ENCODE peak calls at places on chromosomes 16 and 17, in seven cellular contexts. O is gastrocnemius medialis; H is AG09319; A is CD8-positive, alpha-beta T cell; E is kidney; B is heart right ventricle; Y is HFFc6. C is an unnamed sample.

GRCh38 chr17:43702636-43703035 is 40.9 kb upstream of the MEOX1 start:
- DNase-seq in O (no peak), H (no peak), A (no peak), E (no peak), B (no peak), Y (no peak), C (peak)

GRCh38 chr17:40341808-40342574 is 22.5 kb downstream of the GJD3 start:
- DNase-seq in O (peak), H (no peak), A (no peak), E (peak), B (peak), Y (peak), C (peak)

GRCh38 chr17:64974750-64975317 is 55.6 kb upstream of the LRRC37A3 start:
- DNase-seq in O (no peak), H (no peak), A (no peak), E (no peak), B (no peak), Y (no peak), C (no peak)

GRCh38 chr17:7932949-7933348 is 943 bp downstream of the CNTROB start:
- DNase-seq in O (peak), H (no peak), A (no peak), E (no peak), B (no peak), Y (peak), C (peak)

GRCh38 chr16:69890114-69890890 is 60.8 kb upstream of the CLEC18A start:
- DNase-seq in O (peak), H (peak), A (no peak), E (peak), B (peak), Y (no peak), C (peak)

GRCh38 chr17:16888413-16889087 is 83.4 kb downstream of the TNFRSF13B start:
- DNase-seq in O (no peak), H (no peak), A (no peak), E (no peak), B (no peak), Y (peak), C (no peak)

GRCh38 chr16:11677959-11678881 is 10.0 kb downstream of the SNN start:
- DNase-seq in O (no peak), H (no peak), A (no peak), E (peak), B (no peak), Y (no peak), C (no peak)

GRCh38 chr17:8856869-8857575 is 10.5 kb downstream of the PIK3R6 start:
- DNase-seq in O (no peak), H (no peak), A (no peak), E (no peak), B (no peak), Y (no peak), C (no peak)

GRCh38 chr16:84726670-84727467 is 27.1 kb downstream of the USP10 start:
- DNase-seq in O (no peak), H (no peak), A (no peak), E (no peak), B (no peak), Y (no peak), C (no peak)

GRCh38 chr17:1865252-1866037 is 35.6 kb downstream of the RPA1 start:
- DNase-seq in O (peak), H (no peak), A (peak), E (no peak), B (no peak), Y (peak), C (peak)

GRCh38 chr17:9021158-9021984 is at the start of gene NTN1:
- DNase-seq in O (no peak), H (no peak), A (peak), E (peak), B (peak), Y (no peak), C (peak)

GRCh38 chr17:33228548-33228947 is 64.5 kb downstream of the ASIC2 start:
- DNase-seq in O (no peak), H (no peak), A (no peak), E (no peak), B (no peak), Y (no peak), C (no peak)

GRCh38 chr17:49779730-49780220 is 8.7 kb upstream of the KAT7 start:
- DNase-seq in O (no peak), H (peak), A (no peak), E (no peak), B (no peak), Y (peak), C (peak)

GRCh38 chr17:3485481-3486068 is 9.8 kb downstream of the ASPA start:
- DNase-seq in O (no peak), H (no peak), A (no peak), E (no peak), B (no peak), Y (no peak), C (no peak)

GRCh38 chr17:4500188-4500565 is 1.5 kb downstream of the SPNS2 start:
- DNase-seq in O (no peak), H (no peak), A (no peak), E (no peak), B (no peak), Y (no peak), C (no peak)

GRCh38 chr17:32206816-32207215 is 58.8 kb upstream of the RHBDL3 start:
- DNase-seq in O (no peak), H (no peak), A (no peak), E (no peak), B (no peak), Y (no peak), C (no peak)

GRCh38 chr16:80751167-80751566 is 53.2 kb downstream of the CDYL2 start:
- DNase-seq in O (no peak), H (peak), A (no peak), E (no peak), B (no peak), Y (peak), C (no peak)

GRCh38 chr17:43772877-43773648 is 5.7 kb downstream of the DUSP3 start:
- DNase-seq in O (peak), H (no peak), A (no peak), E (no peak), B (no peak), Y (no peak), C (no peak)

GRCh38 chr17:45320931-45321461 is 4.2 kb upstream of the MAP3K14 start:
- DNase-seq in O (no peak), H (peak), A (no peak), E (peak), B (no peak), Y (peak), C (no peak)

GRCh38 chr16:74999683-75000480 is 1.1 kb downstream of the ZNRF1 start:
- DNase-seq in O (peak), H (no peak), A (peak), E (peak), B (peak), Y (peak), C (peak)

GRCh38 chr17:7838291-7839075 is 4.5 kb downstream of the KDM6B start:
- DNase-seq in O (peak), H (no peak), A (no peak), E (peak), B (no peak), Y (peak), C (peak)

GRCh38 chr17:38706625-38707298 is 1.7 kb downstream of the MLLT6 start:
- DNase-seq in O (no peak), H (no peak), A (no peak), E (peak), B (no peak), Y (no peak), C (no peak)

GRCh38 chr16:30889721-30890120 is 4.2 kb downstream of the BCL7C start:
- DNase-seq in O (no peak), H (no peak), A (no peak), E (peak), B (no peak), Y (no peak), C (no peak)

GRCh38 chr17:45302649-45303173 is 14.1 kb downstream of the MAP3K14 start:
- DNase-seq in O (peak), H (no peak), A (no peak), E (no peak), B (no peak), Y (peak), C (no peak)

GRCh38 chr17:57295526-57296023 is 39.3 kb downstream of the MSI2 start:
- DNase-seq in O (no peak), H (no peak), A (no peak), E (no peak), B (no peak), Y (peak), C (no peak)

GRCh38 chr17:76542566-76542971 is 2.7 kb downstream of the PRCD start:
- DNase-seq in O (no peak), H (no peak), A (no peak), E (peak), B (no peak), Y (no peak), C (no peak)

GRCh38 chr17:27577124-27577761 is 53.7 kb upstream of the LGALS9 start:
- DNase-seq in O (peak), H (no peak), A (no peak), E (peak), B (no peak), Y (peak), C (peak)

GRCh38 chr16:17556276-17557052 is 85.7 kb upstream of the XYLT1 start:
- DNase-seq in O (no peak), H (no peak), A (no peak), E (no peak), B (no peak), Y (peak), C (no peak)

GRCh38 chr16:84735846-84736586 is 36.2 kb downstream of the USP10 start:
- DNase-seq in O (no peak), H (no peak), A (no peak), E (no peak), B (no peak), Y (no peak), C (peak)

GRCh38 chr16:86664518-86665318 is 86.4 kb downstream of the FOXL1 start:
- DNase-seq in O (peak), H (no peak), A (no peak), E (no peak), B (no peak), Y (peak), C (no peak)

GRCh38 chr17:45299311-45299710 is 17.5 kb downstream of the MAP3K14 start:
- DNase-seq in O (peak), H (no peak), A (no peak), E (peak), B (no peak), Y (no peak), C (peak)

GRCh38 chr17:80292557-80292956 is 31.9 kb downstream of the RNF213 start:
- DNase-seq in O (no peak), H (no peak), A (no peak), E (peak), B (no peak), Y (no peak), C (no peak)

GRCh38 chr17:16328997-16329396 is 24.3 kb downstream of the CENPV start:
- DNase-seq in O (no peak), H (no peak), A (no peak), E (no peak), B (no peak), Y (no peak), C (no peak)

GRCh38 chr16:68374251-68374805 is 63.5 kb downstream of the PRMT7 start:
- DNase-seq in O (no peak), H (no peak), A (no peak), E (peak), B (no peak), Y (no peak), C (no peak)

GRCh38 chr17:51814521-51814920 is 344.0 kb downstream of the CA10 start:
- DNase-seq in O (no peak), H (no peak), A (no peak), E (no peak), B (no peak), Y (no peak), C (no peak)

GRCh38 chr16:17261197-17261858 is 209.4 kb downstream of the XYLT1 start:
- DNase-seq in O (no peak), H (no peak), A (no peak), E (no peak), B (no peak), Y (no peak), C (no peak)

GRCh38 chr16:48613061-48613957 is 3.3 kb upstream of the N4BP1 start:
- DNase-seq in O (no peak), H (peak), A (peak), E (no peak), B (no peak), Y (peak), C (no peak)

GRCh38 chr17:48104440-48104839 is 3.1 kb upstream of the SNX11 start:
- DNase-seq in O (no peak), H (no peak), A (no peak), E (no peak), B (no peak), Y (no peak), C (no peak)

GRCh38 chr17:48106802-48107136 is 797 bp upstream of the SNX11 start:
- DNase-seq in O (no peak), H (no peak), A (no peak), E (no peak), B (no peak), Y (no peak), C (no peak)

GRCh38 chr17:48110722-48111121 is 3.2 kb downstream of the SNX11 start:
- DNase-seq in O (no peak), H (no peak), A (no peak), E (no peak), B (no peak), Y (no peak), C (no peak)

GRCh38 chr17:48103379-48103715 is 2.1 kb upstream of the CBX1 start:
- DNase-seq in O (no peak), H (no peak), A (no peak), E (no peak), B (no peak), Y (no peak), C (no peak)

GRCh38 chr17:48107137-48108055 is at the start of gene SNX11:
- DNase-seq in O (peak), H (peak), A (peak), E (peak), B (peak), Y (peak), C (peak)
- TF ChIP-seq CTCF in O (peak), H (no peak), A (no peak), E (no peak), B (peak), Y (peak), C (no peak)

GRCh38 chr16:63473710-63474109 is 1437.5 kb upstream of the CDH8 start:
- DNase-seq in O (no peak), H (no peak), A (no peak), E (no peak), B (no peak), Y (no peak), C (no peak)
- TF ChIP-seq CTCF in O (no peak), H (no peak), A (no peak), E (no peak), B (no peak), Y (no peak), C (no peak)

DNA sequence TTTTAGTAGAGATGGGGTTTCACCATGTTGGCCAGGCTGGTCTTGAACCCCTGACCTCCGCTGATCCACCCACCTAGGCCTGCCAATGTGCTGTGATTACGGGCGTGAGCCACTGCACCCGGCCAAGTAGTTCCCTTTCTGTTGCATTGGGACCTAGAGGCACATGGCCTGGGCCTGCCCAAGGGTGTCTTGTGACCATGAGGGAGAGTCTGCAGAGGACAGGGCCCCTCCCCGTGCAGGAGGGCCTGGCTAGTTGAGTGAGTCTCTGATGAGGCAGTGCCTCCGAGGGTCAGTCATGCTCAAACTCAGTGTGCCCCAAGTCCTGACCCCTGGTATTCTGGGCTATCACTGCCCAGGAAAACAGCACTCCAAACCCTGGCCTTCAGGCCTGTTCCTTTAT is 62.5 kb downstream of the TMEM235 start:
- DNase-seq in O (no peak), H (no peak), A (no peak), E (no peak), B (no peak), Y (no peak), C (no peak)
- TF ChIP-seq CTCF in O (no peak), H (no peak), A (no peak), E (no peak), B (no peak), Y (no peak), C (no peak)

GRCh38 chr17:59534583-59534982 is 30.8 kb upstream of the DHX40 start:
- DNase-seq in O (no peak), H (no peak), A (no peak), E (no peak), B (no peak), Y (no peak), C (no peak)
- TF ChIP-seq CTCF in O (no peak), H (no peak), A (no peak), E (no peak), B (no peak), Y (no peak), C (peak)

GRCh38 chr17:29241015-29241963 is 5.4 kb upstream of the CRYBA1 start:
- DNase-seq in O (peak), H (peak), A (no peak), E (no peak), B (no peak), Y (peak), C (peak)

GRCh38 chr17:29242051-29242450 is 4.6 kb upstream of the CRYBA1 start:
- DNase-seq in O (no peak), H (no peak), A (no peak), E (no peak), B (no peak), Y (no peak), C (no peak)

GRCh38 chr17:29245401-29245800 is 1.3 kb upstream of the CRYBA1 start:
- DNase-seq in O (no peak), H (no peak), A (no peak), E (no peak), B (no peak), Y (no peak), C (no peak)

GRCh38 chr17:29242790-29243189 is 3.9 kb upstream of the CRYBA1 start:
- DNase-seq in O (no peak), H (no peak), A (no peak), E (no peak), B (no peak), Y (no peak), C (no peak)

DNA sequence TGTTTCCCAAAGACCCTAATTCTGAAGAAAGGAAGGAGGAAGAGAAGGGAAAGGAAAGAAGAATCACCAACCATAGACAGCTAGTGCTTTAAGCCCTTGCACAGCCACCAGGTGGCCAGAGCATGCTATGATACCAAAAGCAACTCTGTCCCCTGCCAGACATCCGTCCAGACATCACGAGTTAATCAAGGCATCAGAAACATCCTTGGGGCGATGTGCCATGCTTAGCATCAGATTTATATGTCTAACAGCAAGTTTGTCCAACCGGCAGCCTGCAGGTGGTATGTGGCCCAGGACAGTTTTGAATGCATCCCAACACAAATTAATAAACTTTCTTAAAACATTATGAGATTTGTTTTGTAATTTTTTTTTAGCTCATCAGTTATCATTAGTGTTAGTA is 2.9 kb upstream of the CRYBA1 start:
- DNase-seq in O (no peak), H (no peak), A (no peak), E (no peak), B (no peak), Y (peak), C (peak)
- TF ChIP-seq CTCF in O (no peak), H (peak), A (no peak), E (no peak), B (peak), Y (peak), C (peak)

DNA sequence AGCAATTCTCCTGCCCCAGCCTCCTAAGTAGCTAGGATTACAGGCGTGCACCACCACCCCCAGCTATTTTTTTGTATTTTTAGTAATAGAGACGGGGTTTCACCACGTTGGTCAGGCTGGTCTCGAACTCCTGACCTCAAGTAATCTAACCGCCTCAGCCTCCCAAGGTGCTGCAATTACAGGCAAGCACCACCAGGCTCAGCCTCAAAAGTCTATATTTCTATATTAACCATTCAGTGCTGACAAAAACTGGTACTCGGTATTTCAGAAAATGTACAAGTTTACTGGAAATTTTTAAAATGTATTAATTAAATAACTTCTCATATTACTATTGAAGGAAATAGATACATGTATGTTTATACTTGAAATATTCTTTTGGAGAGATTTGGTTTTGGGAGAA is 1.4 kb upstream of the HEXD start:
- DNase-seq in O (no peak), H (no peak), A (no peak), E (no peak), B (no peak), Y (no peak), C (no peak)
- TF ChIP-seq CTCF in O (no peak), H (no peak), A (peak), E (no peak), B (no peak), Y (peak), C (peak)

C was measured in BE2C.